ENCODE peak calls at places on chromosomes 1 and 21, in nine cellular contexts. R is upper lobe of left lung, E is sigmoid colon, A is transverse colon, X is ovary, J is Peyer's patch, T is K562, P is heart left ventricle, D is H54. B is an unnamed sample.

GRCh38 chr21:28687571-28687970 is 305.1 kb downstream of the LTN1 start:
- DNase-seq in P (no peak), D (no peak), J (no peak), T (no peak), E (no peak), X (no peak), R (no peak), A (no peak), B (no peak)

GRCh38 chr1:162905759-162906158 is 44.8 kb upstream of the CCDC190 start:
- DNase-seq in X (no peak), P (no peak), R (no peak), A (no peak), J (no peak), D (peak; percentile 39), E (no peak), T (no peak), B (no peak)

GRCh38 chr21:27534211-27534610 is 567.3 kb upstream of the ADAMTS5 start:
- DNase-seq in E (no peak), J (no peak), A (no peak), R (no peak), T (no peak), X (no peak), D (no peak), P (no peak), B (no peak)

GRCh38 chr1:57711326-57711725 is 287.5 kb upstream of the DAB1 start:
- DNase-seq in A (no peak), P (no peak), D (no peak), T (no peak), E (no peak), R (no peak), J (no peak), X (no peak), B (no peak)

GRCh38 chr1:163410073-163410522 is 88.3 kb downstream of the NUF2 start:
- DNase-seq in X (no peak), T (peak; percentile 51), A (peak; percentile 49), J (no peak), R (no peak), E (no peak), P (no peak), D (peak; percentile 16), B (peak; percentile 70)

GRCh38 chr1:90402893-90403849 is 313.9 kb downstream of the BARHL2 start:
- DNase-seq in R (peak; percentile 40), T (no peak), D (peak; percentile 29), P (no peak), X (no peak), A (peak; percentile 22), J (no peak), E (no peak), B (no peak)

GRCh38 chr21:30769724-30770431 is 14.7 kb upstream of the KRTAP21-1 start:
- DNase-seq in J (no peak), D (no peak), T (no peak), A (no peak), P (no peak), R (no peak), X (no peak), E (no peak), B (no peak)

GRCh38 chr1:6599141-6599975 is 3.3 kb downstream of the KLHL21 start:
- DNase-seq in P (no peak), D (no peak), J (peak; percentile 49), X (no peak), T (no peak), E (no peak), R (peak; percentile 69), A (peak; percentile 49), B (no peak)

GRCh38 chr1:176174108-176174507 is 33.0 kb downstream of the COP1 start:
- DNase-seq in R (no peak), T (no peak), A (no peak), P (no peak), E (no peak), D (peak; percentile 2), X (no peak), J (no peak), B (no peak)

GRCh38 chr1:10734900-10735602 is 61.4 kb downstream of the CASZ1 start:
- DNase-seq in R (no peak), X (no peak), J (no peak), E (no peak), A (no peak), T (peak; percentile 65), D (no peak), P (peak; percentile 58), B (no peak)

GRCh38 chr1:155320252-155320651 is 442 bp upstream of the RUSC1 start:
- DNase-seq in A (no peak), E (no peak), T (no peak), J (no peak), X (no peak), R (no peak), P (no peak), D (no peak), B (no peak)

GRCh38 chr1:155322571-155322952 is 1.9 kb downstream of the RUSC1 start:
- DNase-seq in J (no peak), D (no peak), A (no peak), R (peak; percentile 37), P (peak; percentile 48), T (no peak), E (peak; percentile 81), X (peak; percentile 70), B (no peak)

GRCh38 chr1:155321577-155322497 is 1.1 kb downstream of the RUSC1 start:
- DNase-seq in X (peak; percentile 54), J (no peak), R (no peak), P (peak; percentile 32), E (peak; percentile 77), T (no peak), A (no peak), D (no peak), B (no peak)

GRCh38 chr1:155319536-155319935 is 1.2 kb upstream of the RUSC1 start:
- DNase-seq in T (no peak), E (peak; percentile 63), A (no peak), X (no peak), J (no peak), R (no peak), D (no peak), P (no peak), B (no peak)

DNA sequence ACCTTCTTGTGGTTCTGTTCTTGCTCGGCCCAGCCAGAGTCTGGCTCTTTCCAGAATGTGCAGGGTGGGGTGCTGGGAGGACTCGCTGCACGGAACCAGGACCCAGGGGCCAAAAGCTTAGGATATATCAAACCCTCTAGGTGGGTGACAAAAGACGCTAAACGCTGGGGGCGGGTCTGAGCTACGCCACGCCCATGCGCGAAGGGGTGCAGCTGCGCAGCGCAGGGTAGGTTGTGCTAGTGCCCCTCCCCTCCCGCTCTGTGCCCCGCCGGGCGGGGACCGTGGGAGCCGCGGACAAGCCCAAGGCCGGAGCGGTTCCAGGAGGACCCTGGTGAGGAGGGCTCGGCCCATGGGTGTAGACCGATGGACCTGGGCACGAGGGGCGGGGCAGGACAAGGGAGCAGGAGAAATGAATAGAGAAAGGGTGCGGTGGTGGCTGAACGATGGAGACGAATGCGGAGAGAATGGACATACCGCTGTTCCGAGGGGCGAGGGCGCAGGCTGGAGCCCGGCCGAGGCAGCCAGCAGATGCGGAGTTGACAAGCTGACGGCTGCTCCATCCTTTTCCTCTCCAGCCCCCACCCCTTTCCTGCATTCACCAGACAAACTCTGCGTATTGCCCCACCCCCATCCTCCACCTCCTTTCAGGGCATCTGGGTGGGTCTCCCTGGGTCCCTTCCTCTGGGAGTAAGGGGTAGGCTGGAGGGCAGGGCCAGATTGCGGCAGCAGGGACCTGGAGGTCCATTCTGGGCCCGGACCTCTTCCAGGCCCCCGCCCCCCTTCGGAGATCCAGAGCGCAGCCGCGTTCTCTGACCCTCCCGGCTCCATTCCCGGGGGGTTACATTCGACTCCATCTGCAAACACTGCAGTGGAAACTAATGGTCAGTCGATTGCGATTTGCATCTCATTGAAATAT is at the start of gene RUSC1:
- DNase-seq in A (peak; percentile 87), J (peak; percentile 90), P (peak; percentile 88), E (peak; percentile 93), T (peak; percentile 79), X (peak; percentile 85), R (peak; percentile 72), D (no peak), B (peak; percentile 77)
- TF ChIP-seq POLR2A in A (peak; percentile 57), J (peak; percentile 18), P (peak; percentile 53), E (no peak), T (peak; percentile 68), X (no peak), R (no peak), D (peak; percentile 24), B (peak; percentile 45)

DNA sequence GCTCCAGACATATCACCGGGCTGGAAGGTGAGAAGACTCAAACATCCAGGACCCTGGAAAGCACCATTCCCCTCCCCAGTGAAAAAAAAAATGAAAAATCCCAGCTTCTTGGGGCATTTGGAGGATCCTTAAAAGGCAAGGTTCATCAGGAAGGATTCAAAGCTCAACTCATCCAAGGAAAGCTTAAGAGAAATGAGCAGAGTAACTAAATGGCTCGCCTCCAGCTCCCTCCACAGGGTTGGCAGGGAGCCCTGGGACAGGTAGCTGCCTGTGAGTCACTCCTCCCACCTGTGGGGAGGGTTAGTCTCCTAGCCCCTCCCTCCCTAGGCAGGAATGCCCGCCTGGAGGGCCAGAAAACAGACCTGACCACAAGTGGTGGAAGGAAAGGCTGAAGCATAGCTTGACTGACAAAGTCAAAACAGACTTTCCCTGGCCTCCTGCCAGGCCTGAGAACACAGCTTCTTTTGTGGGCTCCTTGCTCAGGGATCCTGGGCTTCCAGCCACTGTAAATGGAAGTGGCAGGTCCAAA is 712 bp upstream of the LAMB3 start:
- DNase-seq in A (peak; percentile 93), X (peak; percentile 71), D (no peak), P (peak; percentile 74), R (peak; percentile 97), T (peak; percentile 45), E (peak; percentile 73), J (peak; percentile 90), B (peak; percentile 33)
- TF ChIP-seq POLR2A in A (peak; percentile 51), X (no peak), D (no peak), P (no peak), R (no peak), T (no peak), E (no peak), J (peak; percentile 89), B (no peak)

DNA sequence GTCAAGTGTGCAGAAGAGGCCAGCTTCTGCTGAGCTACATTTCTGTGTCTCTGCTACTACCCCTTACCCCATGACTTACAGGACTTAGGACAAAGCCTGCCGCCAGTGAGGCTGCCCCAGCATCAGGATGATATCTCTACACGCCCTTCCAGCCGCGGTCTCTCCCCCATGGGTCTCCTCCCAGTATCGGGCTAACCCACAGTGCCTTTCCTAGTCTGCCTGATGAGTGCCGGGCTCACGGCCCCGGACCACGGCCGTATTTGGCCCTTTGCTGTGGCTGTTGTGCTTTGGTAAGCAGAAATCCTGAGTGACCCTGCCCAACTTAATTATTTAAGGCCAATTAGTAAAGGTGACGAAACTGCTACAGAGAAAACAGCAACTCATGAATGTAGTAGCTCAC is 123.1 kb upstream of the IFFO2 start:
- DNase-seq in R (no peak), A (no peak), X (no peak), T (no peak), J (peak; percentile 56), D (no peak), E (no peak), P (no peak), B (peak; percentile 40)
- TF ChIP-seq POLR2A in R (no peak), A (no peak), X (no peak), T (no peak), J (no peak), D (no peak), E (no peak), P (no peak), B (no peak)

DNA sequence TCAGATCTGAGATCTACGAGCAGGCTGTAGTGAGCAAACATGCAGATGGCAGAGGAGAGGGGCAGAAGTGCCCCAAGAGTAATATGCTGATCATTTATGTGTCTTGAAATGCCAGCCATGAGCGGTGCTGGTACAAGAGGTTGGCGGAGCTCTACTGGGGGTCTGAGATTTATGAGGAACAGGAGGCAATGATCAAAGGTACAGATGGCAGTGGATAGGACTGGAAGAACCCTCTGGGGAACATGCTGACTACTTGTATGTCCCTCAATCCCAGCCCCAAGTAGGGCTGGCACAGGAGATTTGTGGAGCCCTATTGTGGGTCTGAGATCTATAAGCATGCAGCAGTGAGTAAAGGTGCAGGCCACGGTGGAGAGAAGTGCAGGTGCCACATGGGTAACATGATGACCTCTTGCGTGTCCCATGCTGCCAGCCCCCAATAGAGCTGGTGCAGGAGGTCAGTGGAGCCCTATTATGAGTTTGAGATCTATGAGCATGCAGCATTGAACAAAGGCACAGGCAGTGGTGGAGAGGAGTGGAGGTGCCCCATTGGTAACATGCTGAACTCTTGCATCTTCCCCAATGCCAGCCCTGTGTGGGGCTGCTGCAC is 97.2 kb upstream of the ZNF678 start:
- DNase-seq in E (no peak), P (no peak), X (no peak), D (no peak), T (no peak), A (no peak), J (no peak), R (no peak), B (no peak)
- TF ChIP-seq POLR2A in E (no peak), P (no peak), X (no peak), D (no peak), T (no peak), A (no peak), J (no peak), R (no peak), B (no peak)

B was measured in erythroblast.